ENCODE peak calls at places on chromosomes 16 and 17, in six cellular contexts. Z is skeletal muscle cell; S is NCI-H1092 treated with DMSO at 0.1 percent for 48 hours; O is sigmoid colon; T is small intestine; X is activated CD8-positive, alpha-beta memory T cell treated with anti-CD3 and anti-CD28 coated beads for 48 hours. W is an unnamed sample.

GRCh38 chr17:38697061-38697820 is 7.8 kb upstream of the MLLT6 start:
- DNase-seq in T (no peak), Z (no peak), O (no peak), S (no peak), X (no peak), W (no peak)

GRCh38 chr16:89860747-89861304 is 12.6 kb upstream of the TCF25 start:
- DNase-seq in S (peak; percentile 23), O (no peak), Z (no peak), T (peak; percentile 54), X (peak; percentile 67), W (no peak)

GRCh38 chr17:50163846-50164696 is 1.7 kb upstream of the SGCA start:
- DNase-seq in X (no peak), T (no peak), S (no peak), O (no peak), Z (no peak), W (no peak)

GRCh38 chr17:74369221-74369620 is 1.9 kb downstream of the GPR142 start:
- DNase-seq in Z (no peak), X (peak; percentile 36), O (no peak), T (no peak), S (no peak), W (no peak)

GRCh38 chr17:39123627-39124026 is 27.8 kb downstream of the PLXDC1 start:
- DNase-seq in T (no peak), O (no peak), S (no peak), X (no peak), Z (no peak), W (no peak)

GRCh38 chr17:34580685-34581445 is 1.5 kb downstream of the TMEM132E start:
- DNase-seq in T (no peak), O (no peak), Z (no peak), S (peak; percentile 16), X (no peak), W (no peak)

GRCh38 chr17:50514936-50515702 is 6.9 kb downstream of the MYCBPAP start:
- DNase-seq in S (no peak), T (peak; percentile 64), O (peak; percentile 82), Z (peak; percentile 79), X (no peak), W (no peak)

GRCh38 chr17:44543213-44543904 is 13.9 kb upstream of the FZD2 start:
- DNase-seq in T (no peak), Z (peak; percentile 67), S (no peak), O (no peak), X (no peak), W (no peak)

GRCh38 chr17:83142619-83143018 is 63.2 kb downstream of the METRNL start:
- DNase-seq in Z (no peak), X (no peak), T (no peak), O (peak; percentile 7), S (no peak), W (no peak)